ENCODE peak calls at places on chromosomes 5 and 9, in ten cellular contexts. C is NCI-H748 treated with DMSO at 0.1 percent for 48 hours, A is T-helper 1 cell, M is GM19239, O is anterior cingulate cortex, T is EL, V is substantia nigra, F is breast epithelium, G is posterior cingulate gyrus, W is HCT116. H is an unnamed sample.

GRCh38 chr5:168056499-168057182 is 234.8 kb upstream of the WWC1 start:
- DNase-seq in C (no peak), A (no peak), M (no peak), O (no peak), T (no peak), V (no peak), F (no peak), G (no peak), W (no peak), H (no peak)

GRCh38 chr5:1794896-1795290 is 4.7 kb downstream of the MRPL36 start:
- DNase-seq in C (no peak), A (no peak), M (no peak), O (no peak), T (no peak), V (no peak), F (no peak), G (no peak), W (no peak), H (no peak)

GRCh38 chr9:106305428-106306133 is 557.4 kb upstream of the ZNF462 start:
- DNase-seq in C (no peak), A (no peak), M (no peak), O (no peak), T (no peak), V (no peak), F (no peak), G (no peak), W (no peak), H (no peak)

GRCh38 chr9:97487107-97487506 is 14.4 kb upstream of the TMOD1 start:
- DNase-seq in C (no peak), A (no peak), M (no peak), O (no peak), T (peak), V (no peak), F (no peak), G (no peak), W (no peak), H (no peak)

GRCh38 chr5:52392321-52392720 is 395.4 kb upstream of the ITGA1 start:
- DNase-seq in C (no peak), A (no peak), M (no peak), O (no peak), T (no peak), V (no peak), F (no peak), G (no peak), W (no peak), H (no peak)

GRCh38 chr5:136192015-136192525 is 892 bp downstream of the SMIM32 start:
- DNase-seq in C (peak), A (no peak), M (no peak), O (no peak), T (no peak), V (no peak), F (no peak), G (no peak), W (no peak), H (no peak)

GRCh38 chr9:91037511-91038482 is 236.2 kb downstream of the SYK start:
- DNase-seq in C (no peak), A (peak), M (no peak), O (no peak), T (peak), V (peak), F (peak), G (no peak), W (peak), H (no peak)

GRCh38 chr9:91188719-91189590 is 172.8 kb downstream of the AUH start:
- DNase-seq in C (no peak), A (no peak), M (no peak), O (no peak), T (no peak), V (no peak), F (no peak), G (no peak), W (no peak), H (no peak)

GRCh38 chr5:105350406-105351140 is 1788.0 kb upstream of the NUDT12 start:
- DNase-seq in C (no peak), A (no peak), M (no peak), O (no peak), T (no peak), V (no peak), F (no peak), G (no peak), W (no peak), H (no peak)

GRCh38 chr5:122845253-122846050 is at the start of gene SNX24:
- DNase-seq in C (peak), A (peak), M (peak), O (peak), T (peak), V (peak), F (peak), G (peak), W (peak), H (peak)

GRCh38 chr9:18358325-18358724 is 115.6 kb upstream of the ADAMTSL1 start:
- DNase-seq in C (no peak), A (no peak), M (no peak), O (no peak), T (no peak), V (no peak), F (no peak), G (no peak), W (no peak), H (no peak)

GRCh38 chr5:52520171-52520570 is 267.5 kb upstream of the ITGA1 start:
- DNase-seq in C (no peak), A (no peak), M (no peak), O (no peak), T (no peak), V (no peak), F (no peak), G (no peak), W (no peak), H (no peak)

GRCh38 chr9:134671341-134672113 is 29.9 kb downstream of the COL5A1 start:
- DNase-seq in C (no peak), A (no peak), M (no peak), O (no peak), T (peak), V (no peak), F (no peak), G (no peak), W (no peak), H (no peak)

GRCh38 chr5:39093351-39093749 is 19.2 kb upstream of the RICTOR start:
- DNase-seq in C (no peak), A (no peak), M (no peak), O (no peak), T (peak), V (no peak), F (no peak), G (no peak), W (no peak), H (no peak)

GRCh38 chr5:10289353-10289752 is 18.3 kb downstream of the CMBL start:
- DNase-seq in C (no peak), A (no peak), M (no peak), O (no peak), T (no peak), V (no peak), F (no peak), G (no peak), W (no peak), H (peak)

GRCh38 chr5:141476132-141476909 is 555 bp downstream of the PCDHGC3 start:
- DNase-seq in C (no peak), A (no peak), M (no peak), O (peak), T (peak), V (peak), F (peak), G (no peak), W (no peak), H (peak)

GRCh38 chr5:172150514-172151425 is 37.3 kb downstream of the STK10 start:
- DNase-seq in C (no peak), A (peak), M (peak), O (no peak), T (peak), V (no peak), F (no peak), G (no peak), W (no peak), H (no peak)

GRCh38 chr5:122485226-122485625 is 173.2 kb downstream of the SNCAIP start:
- DNase-seq in C (no peak), A (no peak), M (no peak), O (no peak), T (no peak), V (no peak), F (no peak), G (no peak), W (no peak), H (no peak)